ENCODE peak calls at places on chromosomes 6 and 20, in four cellular contexts. G is HL-60, S is H1, R is psoas muscle. F is an unnamed sample.

GRCh38 chr6:150322452-150322851 is 46.4 kb upstream of the IYD start:
- DNase-seq in G (no peak), S (no peak), R (peak), F (no peak)

GRCh38 chr20:41509316-41509715 is 108.9 kb downstream of the CHD6 start:
- DNase-seq in G (no peak), S (no peak), R (no peak), F (no peak)

GRCh38 chr6:113631616-113632015 is 225.5 kb upstream of the MARCKS start:
- DNase-seq in G (no peak), S (no peak), R (no peak), F (peak)

GRCh38 chr6:97074785-97075184 is 150.3 kb downstream of the KLHL32 start:
- DNase-seq in G (no peak), S (no peak), R (no peak), F (no peak)

GRCh38 chr20:37968726-37969401 is 64.4 kb downstream of the TTI1 start:
- DNase-seq in G (no peak), S (peak), R (no peak), F (peak)

GRCh38 chr20:41005361-41005729 is 23.3 kb upstream of the TOP1 start:
- DNase-seq in G (no peak), S (no peak), R (peak), F (peak)

GRCh38 chr6:22036267-22036666 is 260.6 kb downstream of the PRL start:
- DNase-seq in G (no peak), S (peak), R (no peak), F (peak)

GRCh38 chr6:42153921-42154320 is 11.5 kb upstream of the C6orf132 start:
- DNase-seq in G (no peak), S (no peak), R (no peak), F (no peak)

GRCh38 chr6:101195581-101195980 is 197.9 kb upstream of the GRIK2 start:
- DNase-seq in G (no peak), S (no peak), R (no peak), F (no peak)

GRCh38 chr6:24126586-24127192 is 674 bp downstream of the NRSN1 start:
- DNase-seq in G (peak), S (peak), R (no peak), F (peak)

GRCh38 chr6:148513145-148514071 is 170.8 kb downstream of the SASH1 start:
- DNase-seq in G (no peak), S (no peak), R (peak), F (no peak)

GRCh38 chr20:20713244-20713765 is 861 bp upstream of the RALGAPA2 start:
- DNase-seq in G (no peak), S (no peak), R (peak), F (peak)

GRCh38 chr20:9154464-9155024 is 85.7 kb downstream of the PLCB4 start:
- DNase-seq in G (no peak), S (no peak), R (no peak), F (no peak)

GRCh38 chr6:72084992-72085569 is 198.7 kb downstream of the RIMS1 start:
- DNase-seq in G (no peak), S (no peak), R (no peak), F (peak)

GRCh38 chr6:148657053-148657452 is 89.8 kb upstream of the UST start:
- DNase-seq in G (peak), S (no peak), R (no peak), F (peak)

GRCh38 chr20:13430346-13431002 is 208.3 kb downstream of the TASP1 start:
- DNase-seq in G (peak), S (no peak), R (no peak), F (peak)

DNA sequence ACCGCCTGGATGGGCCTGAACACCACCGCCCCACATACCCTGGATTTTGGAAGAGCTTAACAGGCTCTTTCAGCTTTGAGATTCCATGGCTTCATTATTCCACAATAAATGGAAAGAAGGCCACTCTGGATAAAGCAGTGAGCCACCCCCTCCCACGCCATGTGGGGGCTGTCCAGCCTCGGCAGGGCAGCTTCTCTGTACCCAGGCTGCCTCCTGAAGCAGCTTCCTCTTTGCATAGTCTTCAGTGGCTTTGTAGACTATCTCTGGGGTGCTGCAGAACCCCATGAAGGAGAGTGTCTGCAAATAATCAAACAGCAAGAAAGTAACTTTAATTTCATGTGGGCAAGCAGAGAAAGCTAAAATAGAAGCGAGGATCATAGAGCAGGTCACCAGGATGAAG is 96.6 kb upstream of the NXT1 start:
- DNase-seq in G (peak), S (peak), R (no peak), F (no peak)
- TF ChIP-seq CTCF in G (no peak), S (no peak), R (no peak), F (no peak)

GRCh38 chr6:131215212-131215611 is 79.9 kb downstream of the AKAP7 start:
- DNase-seq in G (no peak), S (no peak), R (no peak), F (no peak)
- TF ChIP-seq CTCF in G (no peak), S (no peak), R (no peak), F (no peak)

GRCh38 chr6:129677634-129678325 is 32.2 kb downstream of the ARHGAP18 start:
- DNase-seq in G (no peak), S (no peak), R (no peak), F (no peak)
- TF ChIP-seq CTCF in G (no peak), S (no peak), R (no peak), F (no peak)

GRCh38 chr6:14280766-14281293 is 163.3 kb downstream of the CD83 start:
- DNase-seq in G (no peak), S (peak), R (no peak), F (no peak)
- TF ChIP-seq CTCF in G (no peak), S (peak), R (no peak), F (no peak)

GRCh38 chr6:17091122-17091521 is 10.7 kb upstream of the STMND1 start:
- DNase-seq in G (no peak), S (no peak), R (no peak), F (peak)
- TF ChIP-seq CTCF in G (no peak), S (peak), R (peak), F (peak)

GRCh38 chr6:26569433-26569764 is 27.4 kb upstream of the ABT1 start:
- DNase-seq in G (no peak), S (no peak), R (no peak), F (peak)
- TF ChIP-seq CTCF in G (no peak), S (no peak), R (no peak), F (no peak)

GRCh38 chr6:155344341-155345006 is 30.2 kb upstream of the TFB1M start:
- DNase-seq in G (no peak), S (no peak), R (no peak), F (no peak)
- TF ChIP-seq CTCF in G (no peak), S (no peak), R (no peak), F (no peak)

GRCh38 chr6:35648203-35648602 is 40.5 kb downstream of the FKBP5 start:
- DNase-seq in G (no peak), S (no peak), R (no peak), F (no peak)

GRCh38 chr6:35651244-35651643 is 37.5 kb downstream of the FKBP5 start:
- DNase-seq in G (no peak), S (no peak), R (no peak), F (no peak)

GRCh38 chr6:35654883-35655282 is 33.8 kb downstream of the FKBP5 start:
- DNase-seq in G (no peak), S (no peak), R (peak), F (no peak)

GRCh38 chr6:35647400-35647799 is 41.3 kb downstream of the FKBP5 start:
- DNase-seq in G (no peak), S (no peak), R (no peak), F (no peak)

GRCh38 chr6:35650015-35650414 is 38.7 kb downstream of the FKBP5 start:
- DNase-seq in G (no peak), S (no peak), R (no peak), F (no peak)
- TF ChIP-seq CTCF in G (no peak), S (no peak), R (no peak), F (no peak)

GRCh38 chr6:161618816-161619454 is 345.1 kb upstream of the AGPAT4 start:
- DNase-seq in G (no peak), S (no peak), R (no peak), F (peak)
- TF ChIP-seq CTCF in G (no peak), S (peak), R (peak), F (peak)

GRCh38 chr6:121615493-121615892 is 180.0 kb downstream of the GJA1 start:
- DNase-seq in G (no peak), S (no peak), R (no peak), F (peak)
- TF ChIP-seq CTCF in G (no peak), S (peak), R (no peak), F (peak)